ENCODE peak calls at places on chromosomes 1 and 21, in nine cellular contexts. One of them, this sample, is unnamed.

GRCh38 chr1:78081980-78082860 is 36.5 kb downstream of the GIPC2 start:
- DNase-seq in effector CD4-positive, alpha-beta T cell: no peak
- DNase-seq in A549: no peak
- DNase-seq in stromal cell of bone marrow: peak; percentile 70
- DNase-seq in Calu3: no peak
- DNase-seq in stimulated activated CD4-positive, alpha-beta T cell treated with anti-CD3 and anti-CD28 coated beads, Interleukin-1b, Interleukin-23, amount 100 ng/mL, for 48 hours: no peak
- DNase-seq in HEK293T: no peak
- DNase-seq in C1 segment of cervical spinal cord: no peak
- DNase-seq in activated effector memory CD4-positive, alpha-beta T cell treated with Interleukin-2 at 50 U/mL for 16 hours: no peak
- DNase-seq in this sample: no peak

GRCh38 chr1:163168053-163168452 is 34.7 kb downstream of the RGS5 start:
- DNase-seq in effector CD4-positive, alpha-beta T cell: no peak
- DNase-seq in A549: no peak
- DNase-seq in stromal cell of bone marrow: peak; percentile 95
- DNase-seq in Calu3: peak; percentile 31
- DNase-seq in stimulated activated CD4-positive, alpha-beta T cell treated with anti-CD3 and anti-CD28 coated beads, Interleukin-1b, Interleukin-23, amount 100 ng/mL, for 48 hours: no peak
- DNase-seq in HEK293T: no peak
- DNase-seq in C1 segment of cervical spinal cord: no peak
- DNase-seq in activated effector memory CD4-positive, alpha-beta T cell treated with Interleukin-2 at 50 U/mL for 16 hours: no peak
- DNase-seq in this sample: peak; percentile 97

GRCh38 chr1:89692601-89693503 is 59.9 kb downstream of the LRRC8C start:
- DNase-seq in effector CD4-positive, alpha-beta T cell: no peak
- DNase-seq in A549: no peak
- DNase-seq in stromal cell of bone marrow: no peak
- DNase-seq in Calu3: no peak
- DNase-seq in stimulated activated CD4-positive, alpha-beta T cell treated with anti-CD3 and anti-CD28 coated beads, Interleukin-1b, Interleukin-23, amount 100 ng/mL, for 48 hours: no peak
- DNase-seq in HEK293T: no peak
- DNase-seq in C1 segment of cervical spinal cord: no peak
- DNase-seq in activated effector memory CD4-positive, alpha-beta T cell treated with Interleukin-2 at 50 U/mL for 16 hours: no peak
- DNase-seq in this sample: no peak

GRCh38 chr1:188170935-188171334 is 1342.2 kb downstream of the PLA2G4A start:
- DNase-seq in effector CD4-positive, alpha-beta T cell: no peak
- DNase-seq in A549: no peak
- DNase-seq in stromal cell of bone marrow: no peak
- DNase-seq in Calu3: no peak
- DNase-seq in stimulated activated CD4-positive, alpha-beta T cell treated with anti-CD3 and anti-CD28 coated beads, Interleukin-1b, Interleukin-23, amount 100 ng/mL, for 48 hours: no peak
- DNase-seq in HEK293T: no peak
- DNase-seq in C1 segment of cervical spinal cord: no peak
- DNase-seq in activated effector memory CD4-positive, alpha-beta T cell treated with Interleukin-2 at 50 U/mL for 16 hours: no peak
- DNase-seq in this sample: no peak

GRCh38 chr1:68111804-68112436 is 61.5 kb upstream of the DIRAS3 start:
- DNase-seq in effector CD4-positive, alpha-beta T cell: no peak
- DNase-seq in A549: peak; percentile 56
- DNase-seq in stromal cell of bone marrow: peak; percentile 81
- DNase-seq in Calu3: peak; percentile 59
- DNase-seq in stimulated activated CD4-positive, alpha-beta T cell treated with anti-CD3 and anti-CD28 coated beads, Interleukin-1b, Interleukin-23, amount 100 ng/mL, for 48 hours: no peak
- DNase-seq in HEK293T: peak; percentile 62
- DNase-seq in C1 segment of cervical spinal cord: peak; percentile 37
- DNase-seq in activated effector memory CD4-positive, alpha-beta T cell treated with Interleukin-2 at 50 U/mL for 16 hours: no peak
- DNase-seq in this sample: peak; percentile 87

GRCh38 chr1:3631865-3632264 is 7.0 kb downstream of the TPRG1L start:
- DNase-seq in effector CD4-positive, alpha-beta T cell: no peak
- DNase-seq in A549: no peak
- DNase-seq in stromal cell of bone marrow: no peak
- DNase-seq in Calu3: no peak
- DNase-seq in stimulated activated CD4-positive, alpha-beta T cell treated with anti-CD3 and anti-CD28 coated beads, Interleukin-1b, Interleukin-23, amount 100 ng/mL, for 48 hours: no peak
- DNase-seq in HEK293T: no peak
- DNase-seq in C1 segment of cervical spinal cord: no peak
- DNase-seq in activated effector memory CD4-positive, alpha-beta T cell treated with Interleukin-2 at 50 U/mL for 16 hours: no peak
- DNase-seq in this sample: no peak

GRCh38 chr1:173048629-173049326 is 2.0 kb downstream of the TNFSF18 start:
- DNase-seq in effector CD4-positive, alpha-beta T cell: no peak
- DNase-seq in A549: no peak
- DNase-seq in stromal cell of bone marrow: peak; percentile 20
- DNase-seq in Calu3: no peak
- DNase-seq in stimulated activated CD4-positive, alpha-beta T cell treated with anti-CD3 and anti-CD28 coated beads, Interleukin-1b, Interleukin-23, amount 100 ng/mL, for 48 hours: no peak
- DNase-seq in HEK293T: no peak
- DNase-seq in C1 segment of cervical spinal cord: no peak
- DNase-seq in activated effector memory CD4-positive, alpha-beta T cell treated with Interleukin-2 at 50 U/mL for 16 hours: no peak
- DNase-seq in this sample: no peak

GRCh38 chr1:22077728-22078127 is 25.2 kb downstream of the CDC42 start:
- DNase-seq in effector CD4-positive, alpha-beta T cell: no peak
- DNase-seq in A549: no peak
- DNase-seq in stromal cell of bone marrow: peak; percentile 34
- DNase-seq in Calu3: no peak
- DNase-seq in stimulated activated CD4-positive, alpha-beta T cell treated with anti-CD3 and anti-CD28 coated beads, Interleukin-1b, Interleukin-23, amount 100 ng/mL, for 48 hours: no peak
- DNase-seq in HEK293T: no peak
- DNase-seq in C1 segment of cervical spinal cord: no peak
- DNase-seq in activated effector memory CD4-positive, alpha-beta T cell treated with Interleukin-2 at 50 U/mL for 16 hours: no peak
- DNase-seq in this sample: no peak

GRCh38 chr1:23590058-23590783 is 30.9 kb upstream of the ID3 start:
- DNase-seq in effector CD4-positive, alpha-beta T cell: no peak
- DNase-seq in A549: no peak
- DNase-seq in stromal cell of bone marrow: no peak
- DNase-seq in Calu3: no peak
- DNase-seq in stimulated activated CD4-positive, alpha-beta T cell treated with anti-CD3 and anti-CD28 coated beads, Interleukin-1b, Interleukin-23, amount 100 ng/mL, for 48 hours: peak; percentile 57
- DNase-seq in HEK293T: no peak
- DNase-seq in C1 segment of cervical spinal cord: no peak
- DNase-seq in activated effector memory CD4-positive, alpha-beta T cell treated with Interleukin-2 at 50 U/mL for 16 hours: no peak
- DNase-seq in this sample: no peak

GRCh38 chr1:230068952-230069684 is 2.1 kb downstream of the GALNT2 start:
- DNase-seq in effector CD4-positive, alpha-beta T cell: no peak
- DNase-seq in A549: no peak
- DNase-seq in stromal cell of bone marrow: no peak
- DNase-seq in Calu3: no peak
- DNase-seq in stimulated activated CD4-positive, alpha-beta T cell treated with anti-CD3 and anti-CD28 coated beads, Interleukin-1b, Interleukin-23, amount 100 ng/mL, for 48 hours: no peak
- DNase-seq in HEK293T: peak; percentile 48
- DNase-seq in C1 segment of cervical spinal cord: no peak
- DNase-seq in activated effector memory CD4-positive, alpha-beta T cell treated with Interleukin-2 at 50 U/mL for 16 hours: no peak
- DNase-seq in this sample: no peak

GRCh38 chr1:183027791-183028190 is 4.6 kb downstream of the LAMC1 start:
- DNase-seq in effector CD4-positive, alpha-beta T cell: no peak
- DNase-seq in A549: no peak
- DNase-seq in stromal cell of bone marrow: no peak
- DNase-seq in Calu3: no peak
- DNase-seq in stimulated activated CD4-positive, alpha-beta T cell treated with anti-CD3 and anti-CD28 coated beads, Interleukin-1b, Interleukin-23, amount 100 ng/mL, for 48 hours: no peak
- DNase-seq in HEK293T: no peak
- DNase-seq in C1 segment of cervical spinal cord: no peak
- DNase-seq in activated effector memory CD4-positive, alpha-beta T cell treated with Interleukin-2 at 50 U/mL for 16 hours: no peak
- DNase-seq in this sample: no peak

GRCh38 chr21:16811011-16811410 is 701.8 kb upstream of the CXADR start:
- DNase-seq in effector CD4-positive, alpha-beta T cell: no peak
- DNase-seq in A549: no peak
- DNase-seq in stromal cell of bone marrow: no peak
- DNase-seq in Calu3: no peak
- DNase-seq in stimulated activated CD4-positive, alpha-beta T cell treated with anti-CD3 and anti-CD28 coated beads, Interleukin-1b, Interleukin-23, amount 100 ng/mL, for 48 hours: no peak
- DNase-seq in HEK293T: no peak
- DNase-seq in C1 segment of cervical spinal cord: no peak
- DNase-seq in activated effector memory CD4-positive, alpha-beta T cell treated with Interleukin-2 at 50 U/mL for 16 hours: no peak
- DNase-seq in this sample: no peak

GRCh38 chr1:161258439-161259386 is at the start of gene PCP4L1:
- DNase-seq in effector CD4-positive, alpha-beta T cell: no peak
- DNase-seq in A549: peak; percentile 73
- DNase-seq in stromal cell of bone marrow: peak; percentile 13
- DNase-seq in Calu3: peak; percentile 75
- DNase-seq in stimulated activated CD4-positive, alpha-beta T cell treated with anti-CD3 and anti-CD28 coated beads, Interleukin-1b, Interleukin-23, amount 100 ng/mL, for 48 hours: peak; percentile 36
- DNase-seq in HEK293T: no peak
- DNase-seq in C1 segment of cervical spinal cord: peak; percentile 4
- DNase-seq in activated effector memory CD4-positive, alpha-beta T cell treated with Interleukin-2 at 50 U/mL for 16 hours: no peak
- DNase-seq in this sample: no peak

GRCh38 chr21:26043891-26044290 is 126.7 kb downstream of the APP start:
- DNase-seq in effector CD4-positive, alpha-beta T cell: no peak
- DNase-seq in A549: no peak
- DNase-seq in stromal cell of bone marrow: no peak
- DNase-seq in Calu3: no peak
- DNase-seq in stimulated activated CD4-positive, alpha-beta T cell treated with anti-CD3 and anti-CD28 coated beads, Interleukin-1b, Interleukin-23, amount 100 ng/mL, for 48 hours: no peak
- DNase-seq in HEK293T: no peak
- DNase-seq in C1 segment of cervical spinal cord: no peak
- DNase-seq in activated effector memory CD4-positive, alpha-beta T cell treated with Interleukin-2 at 50 U/mL for 16 hours: no peak
- DNase-seq in this sample: no peak

GRCh38 chr1:93237021-93237420 is 56.5 kb downstream of the CCDC18 start:
- DNase-seq in effector CD4-positive, alpha-beta T cell: no peak
- DNase-seq in A549: no peak
- DNase-seq in stromal cell of bone marrow: no peak
- DNase-seq in Calu3: no peak
- DNase-seq in stimulated activated CD4-positive, alpha-beta T cell treated with anti-CD3 and anti-CD28 coated beads, Interleukin-1b, Interleukin-23, amount 100 ng/mL, for 48 hours: no peak
- DNase-seq in HEK293T: no peak
- DNase-seq in C1 segment of cervical spinal cord: no peak
- DNase-seq in activated effector memory CD4-positive, alpha-beta T cell treated with Interleukin-2 at 50 U/mL for 16 hours: no peak
- DNase-seq in this sample: no peak

GRCh38 chr1:22406722-22407495 is 44.7 kb upstream of the ZBTB40 start:
- DNase-seq in effector CD4-positive, alpha-beta T cell: no peak
- DNase-seq in A549: no peak
- DNase-seq in stromal cell of bone marrow: no peak
- DNase-seq in Calu3: no peak
- DNase-seq in stimulated activated CD4-positive, alpha-beta T cell treated with anti-CD3 and anti-CD28 coated beads, Interleukin-1b, Interleukin-23, amount 100 ng/mL, for 48 hours: no peak
- DNase-seq in HEK293T: no peak
- DNase-seq in C1 segment of cervical spinal cord: no peak
- DNase-seq in activated effector memory CD4-positive, alpha-beta T cell treated with Interleukin-2 at 50 U/mL for 16 hours: no peak
- DNase-seq in this sample: no peak

GRCh38 chr1:48869116-48869893 is 92.6 kb upstream of the BEND5 start:
- DNase-seq in effector CD4-positive, alpha-beta T cell: no peak
- DNase-seq in A549: no peak
- DNase-seq in stromal cell of bone marrow: no peak
- DNase-seq in Calu3: no peak
- DNase-seq in stimulated activated CD4-positive, alpha-beta T cell treated with anti-CD3 and anti-CD28 coated beads, Interleukin-1b, Interleukin-23, amount 100 ng/mL, for 48 hours: no peak
- DNase-seq in HEK293T: no peak
- DNase-seq in C1 segment of cervical spinal cord: no peak
- DNase-seq in activated effector memory CD4-positive, alpha-beta T cell treated with Interleukin-2 at 50 U/mL for 16 hours: no peak
- DNase-seq in this sample: no peak

GRCh38 chr21:28393279-28393678 is 599.4 kb downstream of the LTN1 start:
- DNase-seq in effector CD4-positive, alpha-beta T cell: no peak
- DNase-seq in A549: no peak
- DNase-seq in stromal cell of bone marrow: no peak
- DNase-seq in Calu3: peak; percentile 79
- DNase-seq in stimulated activated CD4-positive, alpha-beta T cell treated with anti-CD3 and anti-CD28 coated beads, Interleukin-1b, Interleukin-23, amount 100 ng/mL, for 48 hours: no peak
- DNase-seq in HEK293T: no peak
- DNase-seq in C1 segment of cervical spinal cord: no peak
- DNase-seq in activated effector memory CD4-positive, alpha-beta T cell treated with Interleukin-2 at 50 U/mL for 16 hours: no peak
- DNase-seq in this sample: no peak

GRCh38 chr1:115644109-115644508 is 2.3 kb downstream of the VANGL1 start:
- DNase-seq in effector CD4-positive, alpha-beta T cell: no peak
- DNase-seq in A549: no peak
- DNase-seq in stromal cell of bone marrow: no peak
- DNase-seq in Calu3: no peak
- DNase-seq in stimulated activated CD4-positive, alpha-beta T cell treated with anti-CD3 and anti-CD28 coated beads, Interleukin-1b, Interleukin-23, amount 100 ng/mL, for 48 hours: no peak
- DNase-seq in HEK293T: no peak
- DNase-seq in C1 segment of cervical spinal cord: no peak
- DNase-seq in activated effector memory CD4-positive, alpha-beta T cell treated with Interleukin-2 at 50 U/mL for 16 hours: no peak
- DNase-seq in this sample: no peak

GRCh38 chr1:182080955-182081582 is 19.6 kb upstream of the ZNF648 start:
- DNase-seq in effector CD4-positive, alpha-beta T cell: no peak
- DNase-seq in A549: peak; percentile 48
- DNase-seq in stromal cell of bone marrow: peak; percentile 21
- DNase-seq in Calu3: peak; percentile 68
- DNase-seq in stimulated activated CD4-positive, alpha-beta T cell treated with anti-CD3 and anti-CD28 coated beads, Interleukin-1b, Interleukin-23, amount 100 ng/mL, for 48 hours: no peak
- DNase-seq in HEK293T: peak; percentile 62
- DNase-seq in C1 segment of cervical spinal cord: no peak
- DNase-seq in activated effector memory CD4-positive, alpha-beta T cell treated with Interleukin-2 at 50 U/mL for 16 hours: no peak
- DNase-seq in this sample: peak; percentile 15

GRCh38 chr1:18649713-18650370 is 19.2 kb downstream of the PAX7 start:
- DNase-seq in effector CD4-positive, alpha-beta T cell: no peak
- DNase-seq in A549: no peak
- DNase-seq in stromal cell of bone marrow: no peak
- DNase-seq in Calu3: no peak
- DNase-seq in stimulated activated CD4-positive, alpha-beta T cell treated with anti-CD3 and anti-CD28 coated beads, Interleukin-1b, Interleukin-23, amount 100 ng/mL, for 48 hours: no peak
- DNase-seq in HEK293T: no peak
- DNase-seq in C1 segment of cervical spinal cord: no peak
- DNase-seq in activated effector memory CD4-positive, alpha-beta T cell treated with Interleukin-2 at 50 U/mL for 16 hours: no peak
- DNase-seq in this sample: no peak

GRCh38 chr21:37636152-37636860 is 269.7 kb downstream of the DYRK1A start:
- DNase-seq in effector CD4-positive, alpha-beta T cell: no peak
- DNase-seq in A549: peak; percentile 49
- DNase-seq in stromal cell of bone marrow: peak; percentile 68
- DNase-seq in Calu3: peak; percentile 30
- DNase-seq in stimulated activated CD4-positive, alpha-beta T cell treated with anti-CD3 and anti-CD28 coated beads, Interleukin-1b, Interleukin-23, amount 100 ng/mL, for 48 hours: no peak
- DNase-seq in HEK293T: no peak
- DNase-seq in C1 segment of cervical spinal cord: no peak
- DNase-seq in activated effector memory CD4-positive, alpha-beta T cell treated with Interleukin-2 at 50 U/mL for 16 hours: no peak
- DNase-seq in this sample: peak; percentile 58

GRCh38 chr1:218371927-218372672 is 27.0 kb downstream of the TGFB2 start:
- DNase-seq in effector CD4-positive, alpha-beta T cell: no peak
- DNase-seq in A549: no peak
- DNase-seq in stromal cell of bone marrow: peak; percentile 45
- DNase-seq in Calu3: no peak
- DNase-seq in stimulated activated CD4-positive, alpha-beta T cell treated with anti-CD3 and anti-CD28 coated beads, Interleukin-1b, Interleukin-23, amount 100 ng/mL, for 48 hours: no peak
- DNase-seq in HEK293T: no peak
- DNase-seq in C1 segment of cervical spinal cord: no peak
- DNase-seq in activated effector memory CD4-positive, alpha-beta T cell treated with Interleukin-2 at 50 U/mL for 16 hours: no peak
- DNase-seq in this sample: peak; percentile 60

GRCh38 chr1:32969556-32969955 is 4.9 kb upstream of the RNF19B start:
- DNase-seq in effector CD4-positive, alpha-beta T cell: no peak
- DNase-seq in A549: no peak
- DNase-seq in stromal cell of bone marrow: no peak
- DNase-seq in Calu3: no peak
- DNase-seq in stimulated activated CD4-positive, alpha-beta T cell treated with anti-CD3 and anti-CD28 coated beads, Interleukin-1b, Interleukin-23, amount 100 ng/mL, for 48 hours: no peak
- DNase-seq in HEK293T: no peak
- DNase-seq in C1 segment of cervical spinal cord: no peak
- DNase-seq in activated effector memory CD4-positive, alpha-beta T cell treated with Interleukin-2 at 50 U/mL for 16 hours: no peak
- DNase-seq in this sample: no peak

GRCh38 chr21:25589905-25590304 is 17.4 kb downstream of the MRPL39 start:
- DNase-seq in effector CD4-positive, alpha-beta T cell: no peak
- DNase-seq in A549: no peak
- DNase-seq in stromal cell of bone marrow: no peak
- DNase-seq in Calu3: no peak
- DNase-seq in stimulated activated CD4-positive, alpha-beta T cell treated with anti-CD3 and anti-CD28 coated beads, Interleukin-1b, Interleukin-23, amount 100 ng/mL, for 48 hours: no peak
- DNase-seq in HEK293T: no peak
- DNase-seq in C1 segment of cervical spinal cord: no peak
- DNase-seq in activated effector memory CD4-positive, alpha-beta T cell treated with Interleukin-2 at 50 U/mL for 16 hours: no peak
- DNase-seq in this sample: no peak

GRCh38 chr21:31991356-31992331 is 118.8 kb downstream of the HUNK start:
- DNase-seq in effector CD4-positive, alpha-beta T cell: no peak
- DNase-seq in A549: no peak
- DNase-seq in stromal cell of bone marrow: no peak
- DNase-seq in Calu3: no peak
- DNase-seq in stimulated activated CD4-positive, alpha-beta T cell treated with anti-CD3 and anti-CD28 coated beads, Interleukin-1b, Interleukin-23, amount 100 ng/mL, for 48 hours: no peak
- DNase-seq in HEK293T: no peak
- DNase-seq in C1 segment of cervical spinal cord: no peak
- DNase-seq in activated effector memory CD4-positive, alpha-beta T cell treated with Interleukin-2 at 50 U/mL for 16 hours: no peak
- DNase-seq in this sample: no peak

GRCh38 chr1:156862602-156863599 is 2.2 kb downstream of the NTRK1 start:
- DNase-seq in effector CD4-positive, alpha-beta T cell: no peak
- DNase-seq in A549: no peak
- DNase-seq in stromal cell of bone marrow: no peak
- DNase-seq in Calu3: no peak
- DNase-seq in stimulated activated CD4-positive, alpha-beta T cell treated with anti-CD3 and anti-CD28 coated beads, Interleukin-1b, Interleukin-23, amount 100 ng/mL, for 48 hours: peak; percentile 36
- DNase-seq in HEK293T: no peak
- DNase-seq in C1 segment of cervical spinal cord: no peak
- DNase-seq in activated effector memory CD4-positive, alpha-beta T cell treated with Interleukin-2 at 50 U/mL for 16 hours: no peak
- DNase-seq in this sample: no peak